ENCODE peak calls at places on chromosomes 6 and 20, in four cellular contexts. F is omental fat pad, E is RWPE1, P is tibial artery. X is an unnamed sample.
A peak's percentile ranks its signal among the peaks of the same experiment; 100 is the strongest.

GRCh38 chr6:68639826-68640505 is 4.9 kb downstream of the ADGRB3 start:
- DNase-seq in F (no peak), E (no peak), P (no peak), X (no peak)

GRCh38 chr20:3923818-3924217 is 34.6 kb downstream of the PANK2 start:
- DNase-seq in F (no peak), E (no peak), P (no peak), X (no peak)

GRCh38 chr20:46563170-46563847 is 12.9 kb upstream of the OCSTAMP start:
- DNase-seq in F (no peak), E (no peak), P (no peak), X (no peak)

GRCh38 chr6:129317931-129318820 is 391.8 kb downstream of the ARHGAP18 start:
- DNase-seq in F (no peak), E (peak; percentile 21), P (no peak), X (no peak)

GRCh38 chr6:87282743-87283142 is 39.6 kb upstream of the SMIM8 start:
- DNase-seq in F (no peak), E (peak; percentile 23), P (no peak), X (no peak)

GRCh38 chr20:49888341-49889244 is 26.7 kb downstream of the SPATA2 start:
- DNase-seq in F (peak; percentile 19), E (peak; percentile 77), P (no peak), X (no peak)

GRCh38 chr20:54123587-54124180 is 50.1 kb downstream of the CYP24A1 start:
- DNase-seq in F (peak; percentile 41), E (peak; percentile 100), P (no peak), X (no peak)

GRCh38 chr6:70668499-70668812 is 773 bp downstream of the SMAP1 start:
- DNase-seq in F (peak; percentile 25), E (peak; percentile 35), P (no peak), X (no peak)

GRCh38 chr6:157198425-157199279 is 124.7 kb downstream of the TMEM242 start:
- DNase-seq in F (no peak), E (peak; percentile 86), P (peak; percentile 64), X (peak; percentile 49)

GRCh38 chr6:80182291-80182690 is 75.8 kb downstream of the BCKDHB start:
- DNase-seq in F (no peak), E (peak; percentile 72), P (no peak), X (no peak)

GRCh38 chr6:78599526-78599925 is 267.8 kb upstream of the IRAK1BP1 start:
- DNase-seq in F (no peak), E (no peak), P (no peak), X (no peak)

GRCh38 chr6:44062771-44063560 is 64.3 kb downstream of the MRPL14 start:
- DNase-seq in F (no peak), E (no peak), P (no peak), X (no peak)

GRCh38 chr6:113146878-113147277 is 710.3 kb upstream of the MARCKS start:
- DNase-seq in F (no peak), E (no peak), P (no peak), X (no peak)

GRCh38 chr6:129725341-129725740 is 15.4 kb upstream of the ARHGAP18 start:
- DNase-seq in F (no peak), E (no peak), P (no peak), X (no peak)

GRCh38 chr6:113496157-113496556 is 361.0 kb upstream of the MARCKS start:
- DNase-seq in F (no peak), E (no peak), P (no peak), X (no peak)

GRCh38 chr20:5212897-5213296 is 86.1 kb downstream of the CDS2 start:
- DNase-seq in F (no peak), E (no peak), P (no peak), X (no peak)

GRCh38 chr20:14178952-14179351 is 158.5 kb downstream of the FLRT3 start:
- DNase-seq in F (no peak), E (no peak), P (no peak), X (no peak)

GRCh38 chr6:169292340-169293124 is 38.9 kb upstream of the THBS2 start:
- DNase-seq in F (no peak), E (peak; percentile 89), P (peak; percentile 44), X (peak; percentile 52)

GRCh38 chr20:47464380-47465101 is 37.1 kb upstream of the NCOA3 start:
- DNase-seq in F (peak; percentile 31), E (peak; percentile 99), P (peak; percentile 90), X (peak; percentile 80)

GRCh38 chr6:34126419-34126818 is 19.5 kb downstream of the GRM4 start:
- DNase-seq in F (no peak), E (no peak), P (no peak), X (no peak)

GRCh38 chr6:131765081-131765852 is 42.6 kb upstream of the ENPP1 start:
- DNase-seq in F (no peak), E (no peak), P (no peak), X (no peak)

GRCh38 chr6:148864941-148865340 is 118.1 kb downstream of the UST start:
- DNase-seq in F (no peak), E (no peak), P (no peak), X (no peak)

GRCh38 chr6:466564-466963 is 75.0 kb downstream of the IRF4 start:
- DNase-seq in F (no peak), E (no peak), P (no peak), X (no peak)

GRCh38 chr6:2823104-2823850 is 18.4 kb downstream of the SERPINB1 start:
- DNase-seq in F (no peak), E (no peak), P (no peak), X (no peak)

GRCh38 chr6:91678679-91679078 is 1091.8 kb upstream of the MAP3K7 start:
- DNase-seq in F (no peak), E (no peak), P (no peak), X (no peak)

GRCh38 chr6:73884540-73884939 is 188.5 kb downstream of the CD109 start:
- DNase-seq in F (no peak), E (no peak), P (no peak), X (no peak)

GRCh38 chr6:167306401-167306998 is 15.4 kb downstream of the UNC93A start:
- DNase-seq in F (no peak), E (peak; percentile 44), P (no peak), X (no peak)

GRCh38 chr6:150201791-150202329 is 59.0 kb downstream of the PPP1R14C start:
- DNase-seq in F (no peak), E (no peak), P (no peak), X (no peak)

GRCh38 chr6:163530406-163530805 is 115.9 kb downstream of the QKI start:
- DNase-seq in F (no peak), E (no peak), P (no peak), X (no peak)

GRCh38 chr20:57220187-57221165 is 46.0 kb downstream of the BMP7 start:
- DNase-seq in F (no peak), E (no peak), P (no peak), X (no peak)

GRCh38 chr6:151647871-151648639 is 154.2 kb downstream of the CCDC170 start:
- DNase-seq in F (no peak), E (no peak), P (no peak), X (no peak)

GRCh38 chr20:34268851-34269668 is 27.8 kb downstream of the ASIP start:
- DNase-seq in F (no peak), E (no peak), P (no peak), X (no peak)

GRCh38 chr6:148146717-148147116 is 195.9 kb upstream of the SASH1 start:
- DNase-seq in F (no peak), E (peak; percentile 64), P (no peak), X (no peak)

GRCh38 chr6:112802154-112802553 is 455.0 kb downstream of the RFPL4B start:
- DNase-seq in F (no peak), E (peak; percentile 28), P (no peak), X (no peak)

GRCh38 chr6:134007077-134007476 is 45.3 kb downstream of the SLC2A12 start:
- DNase-seq in F (no peak), E (no peak), P (no peak), X (no peak)

GRCh38 chr20:24808616-24809015 is 140.5 kb upstream of the CST7 start:
- DNase-seq in F (no peak), E (no peak), P (no peak), X (no peak)

GRCh38 chr6:9360881-9361280 is 925.5 kb upstream of the SLC35B3 start:
- DNase-seq in F (no peak), E (no peak), P (no peak), X (no peak)

GRCh38 chr6:93900142-93900541 is 480.8 kb upstream of the EPHA7 start:
- DNase-seq in F (no peak), E (no peak), P (no peak), X (no peak)

X was measured in psoas muscle.